ENCODE peak calls at places on chromosomes 5 and 9, in eight cellular contexts. One of them, this sample, is unnamed.

GRCh38 chr5:86971034-86971511 is 296.6 kb upstream of the RASA1 start:
- DNase-seq in IMR-90: peak
- DNase-seq in breast epithelium: no peak
- DNase-seq in adrenal gland: no peak
- DNase-seq in spleen: no peak
- DNase-seq in uterus: no peak
- DNase-seq in stomach: no peak
- DNase-seq in H1: no peak
- DNase-seq in this sample: no peak

GRCh38 chr5:155148694-155149093 is 135.1 kb downstream of the KIF4B start:
- DNase-seq in IMR-90: no peak
- DNase-seq in breast epithelium: no peak
- DNase-seq in adrenal gland: no peak
- DNase-seq in spleen: no peak
- DNase-seq in uterus: no peak
- DNase-seq in stomach: no peak
- DNase-seq in H1: no peak
- DNase-seq in this sample: no peak

GRCh38 chr9:132806723-132807421 is 71.2 kb downstream of the AK8 start:
- DNase-seq in IMR-90: no peak
- DNase-seq in breast epithelium: peak
- DNase-seq in adrenal gland: no peak
- DNase-seq in spleen: no peak
- DNase-seq in uterus: no peak
- DNase-seq in stomach: no peak
- DNase-seq in H1: peak
- DNase-seq in this sample: no peak

GRCh38 chr5:8213701-8214240 is 344.8 kb downstream of the MTRR start:
- DNase-seq in IMR-90: no peak
- DNase-seq in breast epithelium: no peak
- DNase-seq in adrenal gland: no peak
- DNase-seq in spleen: no peak
- DNase-seq in uterus: no peak
- DNase-seq in stomach: no peak
- DNase-seq in H1: no peak
- DNase-seq in this sample: no peak

GRCh38 chr5:1544294-1545010 is 20.7 kb upstream of the LPCAT1 start:
- DNase-seq in IMR-90: no peak
- DNase-seq in breast epithelium: peak
- DNase-seq in adrenal gland: no peak
- DNase-seq in spleen: peak
- DNase-seq in uterus: peak
- DNase-seq in stomach: no peak
- DNase-seq in H1: peak
- DNase-seq in this sample: no peak

GRCh38 chr9:87498046-87498815 is 564 bp downstream of the DAPK1 start:
- DNase-seq in IMR-90: no peak
- DNase-seq in breast epithelium: no peak
- DNase-seq in adrenal gland: peak
- DNase-seq in spleen: peak
- DNase-seq in uterus: peak
- DNase-seq in stomach: peak
- DNase-seq in H1: peak
- DNase-seq in this sample: no peak

GRCh38 chr5:96781031-96781733 is 26.6 kb downstream of the ERAP1 start:
- DNase-seq in IMR-90: peak
- DNase-seq in breast epithelium: no peak
- DNase-seq in adrenal gland: no peak
- DNase-seq in spleen: no peak
- DNase-seq in uterus: no peak
- DNase-seq in stomach: no peak
- DNase-seq in H1: no peak
- DNase-seq in this sample: no peak

GRCh38 chr5:139273572-139274264 is 19.8 kb upstream of the MATR3 start:
- DNase-seq in IMR-90: peak
- DNase-seq in breast epithelium: peak
- DNase-seq in adrenal gland: peak
- DNase-seq in spleen: peak
- DNase-seq in uterus: peak
- DNase-seq in stomach: peak
- DNase-seq in H1: peak
- DNase-seq in this sample: peak

GRCh38 chr5:151213803-151214613 is 9.9 kb downstream of the CCDC69 start:
- DNase-seq in IMR-90: no peak
- DNase-seq in breast epithelium: peak
- DNase-seq in adrenal gland: peak
- DNase-seq in spleen: peak
- DNase-seq in uterus: peak
- DNase-seq in stomach: peak
- DNase-seq in H1: peak
- DNase-seq in this sample: peak

GRCh38 chr5:77639624-77640023 is 1.1 kb upstream of the OTP start:
- DNase-seq in IMR-90: no peak
- DNase-seq in breast epithelium: no peak
- DNase-seq in adrenal gland: no peak
- DNase-seq in spleen: no peak
- DNase-seq in uterus: no peak
- DNase-seq in stomach: no peak
- DNase-seq in H1: no peak
- DNase-seq in this sample: no peak

GRCh38 chr9:20084125-20084524 is 295.3 kb upstream of the SLC24A2 start:
- DNase-seq in IMR-90: no peak
- DNase-seq in breast epithelium: no peak
- DNase-seq in adrenal gland: no peak
- DNase-seq in spleen: no peak
- DNase-seq in uterus: no peak
- DNase-seq in stomach: no peak
- DNase-seq in H1: no peak
- DNase-seq in this sample: no peak

GRCh38 chr9:98861881-98862501 is 54.5 kb downstream of the GALNT12 start:
- DNase-seq in IMR-90: peak
- DNase-seq in breast epithelium: no peak
- DNase-seq in adrenal gland: no peak
- DNase-seq in spleen: no peak
- DNase-seq in uterus: peak
- DNase-seq in stomach: no peak
- DNase-seq in H1: no peak
- DNase-seq in this sample: peak

GRCh38 chr5:72451771-72452505 is 55.3 kb downstream of the ZNF366 start:
- DNase-seq in IMR-90: peak
- DNase-seq in breast epithelium: peak
- DNase-seq in adrenal gland: peak
- DNase-seq in spleen: peak
- DNase-seq in uterus: peak
- DNase-seq in stomach: no peak
- DNase-seq in H1: no peak
- DNase-seq in this sample: peak

GRCh38 chr5:127766556-127767335 is 63.6 kb downstream of the CCDC192 start:
- DNase-seq in IMR-90: peak
- DNase-seq in breast epithelium: no peak
- DNase-seq in adrenal gland: no peak
- DNase-seq in spleen: no peak
- DNase-seq in uterus: no peak
- DNase-seq in stomach: no peak
- DNase-seq in H1: no peak
- DNase-seq in this sample: no peak

GRCh38 chr9:134215395-134215708 is 51.0 kb upstream of the RNU6ATAC start:
- DNase-seq in IMR-90: no peak
- DNase-seq in breast epithelium: no peak
- DNase-seq in adrenal gland: no peak
- DNase-seq in spleen: no peak
- DNase-seq in uterus: no peak
- DNase-seq in stomach: no peak
- DNase-seq in H1: no peak
- DNase-seq in this sample: no peak

GRCh38 chr5:39422036-39422606 is 2.7 kb downstream of the DAB2 start:
- DNase-seq in IMR-90: no peak
- DNase-seq in breast epithelium: no peak
- DNase-seq in adrenal gland: no peak
- DNase-seq in spleen: no peak
- DNase-seq in uterus: no peak
- DNase-seq in stomach: no peak
- DNase-seq in H1: no peak
- DNase-seq in this sample: no peak

GRCh38 chr9:108854094-108854493 is 1.7 kb downstream of the ACTL7B start:
- DNase-seq in IMR-90: no peak
- DNase-seq in breast epithelium: no peak
- DNase-seq in adrenal gland: no peak
- DNase-seq in spleen: no peak
- DNase-seq in uterus: no peak
- DNase-seq in stomach: no peak
- DNase-seq in H1: no peak
- DNase-seq in this sample: no peak

GRCh38 chr9:124347206-124347967 is 67.9 kb downstream of the PSMB7 start:
- DNase-seq in IMR-90: no peak
- DNase-seq in breast epithelium: no peak
- DNase-seq in adrenal gland: peak
- DNase-seq in spleen: peak
- DNase-seq in uterus: no peak
- DNase-seq in stomach: no peak
- DNase-seq in H1: no peak
- DNase-seq in this sample: no peak

GRCh38 chr5:150497989-150498317 is 10.0 kb upstream of the NDST1 start:
- DNase-seq in IMR-90: no peak
- DNase-seq in breast epithelium: no peak
- DNase-seq in adrenal gland: no peak
- DNase-seq in spleen: no peak
- DNase-seq in uterus: no peak
- DNase-seq in stomach: no peak
- DNase-seq in H1: no peak
- DNase-seq in this sample: no peak

GRCh38 chr5:119370521-119370920 is 14.7 kb downstream of the TNFAIP8 start:
- DNase-seq in IMR-90: no peak
- DNase-seq in breast epithelium: no peak
- DNase-seq in adrenal gland: no peak
- DNase-seq in spleen: no peak
- DNase-seq in uterus: no peak
- DNase-seq in stomach: no peak
- DNase-seq in H1: no peak
- DNase-seq in this sample: no peak

GRCh38 chr5:566636-567309 is 42.5 kb upstream of the SLC9A3 start:
- DNase-seq in IMR-90: no peak
- DNase-seq in breast epithelium: no peak
- DNase-seq in adrenal gland: no peak
- DNase-seq in spleen: no peak
- DNase-seq in uterus: no peak
- DNase-seq in stomach: no peak
- DNase-seq in H1: no peak
- DNase-seq in this sample: no peak

GRCh38 chr9:114591206-114591853 is 3.8 kb downstream of the ATP6V1G1 start:
- DNase-seq in IMR-90: no peak
- DNase-seq in breast epithelium: no peak
- DNase-seq in adrenal gland: no peak
- DNase-seq in spleen: no peak
- DNase-seq in uterus: no peak
- DNase-seq in stomach: no peak
- DNase-seq in H1: no peak
- DNase-seq in this sample: no peak
- H3K4me3 ChIP-seq in IMR-90: no peak
- H3K4me3 ChIP-seq in breast epithelium: no peak
- H3K4me3 ChIP-seq in adrenal gland: no peak
- H3K4me3 ChIP-seq in spleen: no peak
- H3K4me3 ChIP-seq in uterus: no peak
- H3K4me3 ChIP-seq in stomach: no peak
- H3K4me3 ChIP-seq in H1: no peak
- H3K4me3 ChIP-seq in this sample: no peak

GRCh38 chr9:72947987-72948465 is 4.8 kb downstream of the ALDH1A1 start:
- DNase-seq in IMR-90: no peak
- DNase-seq in breast epithelium: no peak
- DNase-seq in adrenal gland: no peak
- DNase-seq in spleen: no peak
- DNase-seq in uterus: no peak
- DNase-seq in stomach: no peak
- DNase-seq in H1: no peak
- DNase-seq in this sample: no peak
- TF ChIP-seq POLR2A in IMR-90: no peak
- TF ChIP-seq POLR2A in breast epithelium: no peak
- TF ChIP-seq POLR2A in adrenal gland: no peak
- TF ChIP-seq POLR2A in spleen: no peak
- TF ChIP-seq POLR2A in uterus: no peak
- TF ChIP-seq POLR2A in stomach: no peak
- TF ChIP-seq POLR2A in H1: no peak
- TF ChIP-seq POLR2A in this sample: no peak

DNA sequence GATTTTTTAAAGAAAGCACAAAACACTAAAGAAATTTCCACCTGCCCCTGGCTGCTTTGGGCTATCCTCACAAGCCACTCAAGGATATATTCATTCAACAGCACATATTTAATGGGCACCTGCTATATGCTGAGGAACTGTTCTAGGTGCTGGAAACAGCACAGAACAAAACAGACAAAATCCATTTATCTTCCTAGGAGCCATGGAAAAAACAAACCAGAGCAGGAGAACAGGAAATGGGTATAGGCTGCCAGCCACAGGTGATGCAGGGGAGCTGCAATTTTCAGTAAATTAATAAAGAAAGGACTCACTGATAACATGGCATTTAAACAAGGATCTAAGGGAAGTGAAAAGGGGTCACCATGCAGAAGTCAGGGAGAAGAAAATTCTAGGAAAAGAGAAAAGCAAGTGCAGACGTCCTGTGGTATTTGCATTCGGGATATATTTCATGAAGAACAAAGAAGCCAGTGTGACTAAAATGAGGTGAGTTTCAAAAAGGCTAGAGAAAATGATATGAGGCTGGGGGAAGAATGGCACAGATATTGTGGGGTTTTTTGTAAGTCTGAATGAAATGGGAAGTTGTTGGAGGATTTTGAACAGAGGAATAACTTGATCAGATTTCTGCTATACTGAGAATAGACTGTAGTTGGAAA is 152.2 kb downstream of the ADAMTSL1 start:
- DNase-seq in IMR-90: no peak
- DNase-seq in breast epithelium: no peak
- DNase-seq in adrenal gland: no peak
- DNase-seq in spleen: no peak
- DNase-seq in uterus: no peak
- DNase-seq in stomach: no peak
- DNase-seq in H1: no peak
- DNase-seq in this sample: no peak
- TF ChIP-seq CTCF in IMR-90: no peak
- TF ChIP-seq CTCF in breast epithelium: no peak
- TF ChIP-seq CTCF in adrenal gland: no peak
- TF ChIP-seq CTCF in spleen: no peak
- TF ChIP-seq CTCF in uterus: no peak
- TF ChIP-seq CTCF in stomach: no peak
- TF ChIP-seq CTCF in H1: no peak
- TF ChIP-seq CTCF in this sample: no peak

DNA sequence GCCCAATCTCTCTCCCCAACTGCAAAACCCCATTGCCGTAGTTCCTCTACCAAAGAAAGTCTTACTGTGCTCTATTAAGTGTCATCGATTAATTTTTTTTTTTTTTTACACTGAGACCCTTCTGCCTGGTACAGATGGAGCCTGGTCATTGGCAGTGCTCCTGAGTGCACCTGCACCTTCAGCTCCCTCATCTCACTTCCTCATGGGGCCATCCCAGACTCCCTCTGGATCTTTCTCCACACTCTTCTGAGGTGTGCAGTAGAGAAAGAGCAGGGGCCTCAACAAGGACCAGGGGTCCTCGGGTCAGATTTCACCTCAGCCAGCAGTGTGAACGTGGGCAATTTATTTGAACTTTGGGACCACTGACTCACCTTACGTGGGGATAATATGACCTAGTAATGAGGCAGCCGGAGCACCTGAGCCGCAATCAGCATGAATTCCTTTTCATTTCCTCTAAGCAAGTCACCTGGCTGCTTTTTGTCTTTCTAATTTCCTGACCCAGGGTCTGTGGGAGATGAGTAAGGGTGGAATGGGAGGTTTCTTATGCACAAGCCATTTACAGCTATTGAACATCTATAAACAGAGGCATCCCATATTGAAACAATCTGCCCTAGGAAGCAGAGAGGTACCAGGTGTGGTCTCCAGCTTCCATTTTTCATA is 22.3 kb upstream of the GABRP start:
- DNase-seq in IMR-90: no peak
- DNase-seq in breast epithelium: no peak
- DNase-seq in adrenal gland: no peak
- DNase-seq in spleen: no peak
- DNase-seq in uterus: no peak
- DNase-seq in stomach: no peak
- DNase-seq in H1: no peak
- DNase-seq in this sample: no peak
- H3K4me3 ChIP-seq in IMR-90: no peak
- H3K4me3 ChIP-seq in breast epithelium: no peak
- H3K4me3 ChIP-seq in adrenal gland: no peak
- H3K4me3 ChIP-seq in spleen: no peak
- H3K4me3 ChIP-seq in uterus: no peak
- H3K4me3 ChIP-seq in stomach: no peak
- H3K4me3 ChIP-seq in H1: peak
- H3K4me3 ChIP-seq in this sample: no peak

This sample was measured in lower leg skin.